ENCODE peak calls at places on chromosomes 1 and 21, in ten cellular contexts. One of them, this sample, is unnamed.

GRCh38 chr1:93028542-93028941 is 50.5 kb upstream of the MTF2 start:
- DNase-seq in colonic mucosa: no peak
- DNase-seq in fibroblast of lung: no peak
- DNase-seq in AG04450: no peak
- DNase-seq in psoas muscle: no peak
- DNase-seq in tibial artery: no peak
- DNase-seq in ovary: no peak
- DNase-seq in A549: no peak
- DNase-seq in HCT116: no peak
- DNase-seq in kidney epithelial cell: no peak
- DNase-seq in this sample: no peak

GRCh38 chr21:29938968-29939858 is 583 bp downstream of the GRIK1 start:
- DNase-seq in colonic mucosa: no peak
- DNase-seq in HCT116: no peak
- DNase-seq in kidney epithelial cell: no peak
- DNase-seq in AG04450: no peak
- DNase-seq in A549: no peak
- DNase-seq in ovary: no peak
- DNase-seq in tibial artery: no peak
- DNase-seq in psoas muscle: no peak
- DNase-seq in fibroblast of lung: peak; percentile 9
- DNase-seq in this sample: no peak

GRCh38 chr1:113072141-113072756 is 749 bp upstream of the LRIG2 start:
- DNase-seq in psoas muscle: no peak
- DNase-seq in A549: no peak
- DNase-seq in HCT116: no peak
- DNase-seq in ovary: no peak
- DNase-seq in kidney epithelial cell: no peak
- DNase-seq in tibial artery: no peak
- DNase-seq in fibroblast of lung: no peak
- DNase-seq in colonic mucosa: no peak
- DNase-seq in AG04450: no peak
- DNase-seq in this sample: no peak

GRCh38 chr1:15332952-15333715 is 76.6 kb upstream of the EFHD2 start:
- DNase-seq in A549: no peak
- DNase-seq in HCT116: no peak
- DNase-seq in colonic mucosa: no peak
- DNase-seq in ovary: no peak
- DNase-seq in kidney epithelial cell: no peak
- DNase-seq in psoas muscle: no peak
- DNase-seq in AG04450: no peak
- DNase-seq in fibroblast of lung: no peak
- DNase-seq in tibial artery: no peak
- DNase-seq in this sample: no peak

GRCh38 chr21:45599146-45599581 is 44.4 kb upstream of the PCBP3 start:
- DNase-seq in ovary: peak; percentile 21
- DNase-seq in kidney epithelial cell: no peak
- DNase-seq in tibial artery: peak; percentile 49
- DNase-seq in HCT116: no peak
- DNase-seq in AG04450: no peak
- DNase-seq in A549: no peak
- DNase-seq in psoas muscle: no peak
- DNase-seq in colonic mucosa: no peak
- DNase-seq in fibroblast of lung: no peak
- DNase-seq in this sample: no peak

GRCh38 chr1:36112823-36113222 is 12.2 kb downstream of the COL8A2 start:
- DNase-seq in tibial artery: no peak
- DNase-seq in HCT116: no peak
- DNase-seq in kidney epithelial cell: no peak
- DNase-seq in psoas muscle: no peak
- DNase-seq in AG04450: no peak
- DNase-seq in ovary: no peak
- DNase-seq in fibroblast of lung: no peak
- DNase-seq in A549: no peak
- DNase-seq in colonic mucosa: no peak
- DNase-seq in this sample: no peak

GRCh38 chr1:108791790-108792189 is 45.3 kb downstream of the STXBP3 start:
- DNase-seq in A549: no peak
- DNase-seq in colonic mucosa: no peak
- DNase-seq in kidney epithelial cell: no peak
- DNase-seq in psoas muscle: no peak
- DNase-seq in tibial artery: no peak
- DNase-seq in HCT116: no peak
- DNase-seq in ovary: no peak
- DNase-seq in AG04450: no peak
- DNase-seq in fibroblast of lung: no peak
- DNase-seq in this sample: no peak

GRCh38 chr1:153608742-153609584 is 4.0 kb downstream of the S100A16 start:
- DNase-seq in psoas muscle: peak; percentile 87
- DNase-seq in tibial artery: peak; percentile 82
- DNase-seq in ovary: peak; percentile 80
- DNase-seq in AG04450: no peak
- DNase-seq in A549: peak; percentile 88
- DNase-seq in colonic mucosa: peak; percentile 94
- DNase-seq in fibroblast of lung: peak; percentile 95
- DNase-seq in HCT116: peak; percentile 90
- DNase-seq in kidney epithelial cell: peak; percentile 86
- DNase-seq in this sample: peak; percentile 97

GRCh38 chr1:54493608-54494007 is 54.4 kb upstream of the ACOT11 start:
- DNase-seq in kidney epithelial cell: no peak
- DNase-seq in colonic mucosa: no peak
- DNase-seq in ovary: no peak
- DNase-seq in AG04450: no peak
- DNase-seq in psoas muscle: no peak
- DNase-seq in tibial artery: no peak
- DNase-seq in fibroblast of lung: no peak
- DNase-seq in HCT116: no peak
- DNase-seq in A549: no peak
- DNase-seq in this sample: no peak

GRCh38 chr1:195898924-195899323 is 709.3 kb downstream of the KCNT2 start:
- DNase-seq in ovary: no peak
- DNase-seq in HCT116: no peak
- DNase-seq in AG04450: no peak
- DNase-seq in tibial artery: no peak
- DNase-seq in fibroblast of lung: no peak
- DNase-seq in A549: no peak
- DNase-seq in colonic mucosa: no peak
- DNase-seq in kidney epithelial cell: no peak
- DNase-seq in psoas muscle: no peak
- DNase-seq in this sample: no peak

GRCh38 chr1:87778896-87779295 is 450.2 kb downstream of the LMO4 start:
- DNase-seq in colonic mucosa: no peak
- DNase-seq in tibial artery: no peak
- DNase-seq in A549: no peak
- DNase-seq in ovary: no peak
- DNase-seq in AG04450: no peak
- DNase-seq in fibroblast of lung: peak; percentile 95
- DNase-seq in kidney epithelial cell: peak; percentile 7
- DNase-seq in HCT116: no peak
- DNase-seq in psoas muscle: no peak
- DNase-seq in this sample: peak; percentile 44

GRCh38 chr1:193448682-193449461 is 262.5 kb upstream of the B3GALT2 start:
- DNase-seq in ovary: no peak
- DNase-seq in A549: no peak
- DNase-seq in colonic mucosa: no peak
- DNase-seq in tibial artery: no peak
- DNase-seq in psoas muscle: no peak
- DNase-seq in HCT116: no peak
- DNase-seq in kidney epithelial cell: no peak
- DNase-seq in fibroblast of lung: no peak
- DNase-seq in AG04450: no peak
- DNase-seq in this sample: no peak

GRCh38 chr1:85454214-85454613 is 10.7 kb downstream of the DDAH1 start:
- DNase-seq in ovary: no peak
- DNase-seq in A549: no peak
- DNase-seq in tibial artery: no peak
- DNase-seq in AG04450: no peak
- DNase-seq in fibroblast of lung: no peak
- DNase-seq in HCT116: no peak
- DNase-seq in psoas muscle: no peak
- DNase-seq in colonic mucosa: no peak
- DNase-seq in kidney epithelial cell: no peak
- DNase-seq in this sample: peak; percentile 16

GRCh38 chr1:241325441-241325840 is 31.6 kb downstream of the RGS7 start:
- DNase-seq in ovary: no peak
- DNase-seq in A549: no peak
- DNase-seq in HCT116: no peak
- DNase-seq in fibroblast of lung: no peak
- DNase-seq in kidney epithelial cell: no peak
- DNase-seq in AG04450: no peak
- DNase-seq in tibial artery: no peak
- DNase-seq in psoas muscle: no peak
- DNase-seq in colonic mucosa: no peak
- DNase-seq in this sample: no peak

GRCh38 chr1:171583581-171584194 is 38.4 kb upstream of the MYOCOS start:
- DNase-seq in ovary: no peak
- DNase-seq in AG04450: no peak
- DNase-seq in tibial artery: no peak
- DNase-seq in HCT116: no peak
- DNase-seq in colonic mucosa: no peak
- DNase-seq in psoas muscle: no peak
- DNase-seq in kidney epithelial cell: no peak
- DNase-seq in A549: no peak
- DNase-seq in fibroblast of lung: peak; percentile 6
- DNase-seq in this sample: peak; percentile 11

GRCh38 chr1:160637821-160638539 is 8.9 kb downstream of the SLAMF1 start:
- DNase-seq in HCT116: no peak
- DNase-seq in ovary: no peak
- DNase-seq in tibial artery: no peak
- DNase-seq in colonic mucosa: no peak
- DNase-seq in A549: no peak
- DNase-seq in AG04450: no peak
- DNase-seq in psoas muscle: no peak
- DNase-seq in kidney epithelial cell: no peak
- DNase-seq in fibroblast of lung: peak; percentile 2
- DNase-seq in this sample: peak; percentile 43

GRCh38 chr1:115679141-115679611 is 37.4 kb downstream of the VANGL1 start:
- DNase-seq in fibroblast of lung: peak; percentile 78
- DNase-seq in tibial artery: peak; percentile 91
- DNase-seq in colonic mucosa: no peak
- DNase-seq in HCT116: no peak
- DNase-seq in kidney epithelial cell: no peak
- DNase-seq in A549: no peak
- DNase-seq in ovary: peak; percentile 73
- DNase-seq in psoas muscle: peak; percentile 50
- DNase-seq in AG04450: peak; percentile 30
- DNase-seq in this sample: peak; percentile 70

GRCh38 chr1:186871784-186872183 is 43.0 kb downstream of the PLA2G4A start:
- DNase-seq in colonic mucosa: no peak
- DNase-seq in psoas muscle: no peak
- DNase-seq in tibial artery: no peak
- DNase-seq in A549: no peak
- DNase-seq in ovary: no peak
- DNase-seq in HCT116: no peak
- DNase-seq in AG04450: no peak
- DNase-seq in kidney epithelial cell: no peak
- DNase-seq in fibroblast of lung: no peak
- DNase-seq in this sample: no peak

GRCh38 chr1:215637041-215637573 is 70.0 kb downstream of the KCTD3 start:
- DNase-seq in kidney epithelial cell: no peak
- DNase-seq in colonic mucosa: peak; percentile 45
- DNase-seq in A549: no peak
- DNase-seq in ovary: peak; percentile 45
- DNase-seq in psoas muscle: peak; percentile 35
- DNase-seq in AG04450: peak; percentile 79
- DNase-seq in HCT116: no peak
- DNase-seq in fibroblast of lung: peak; percentile 89
- DNase-seq in tibial artery: peak; percentile 85
- DNase-seq in this sample: peak; percentile 55
- H3K4me3 ChIP-seq in kidney epithelial cell: no peak overlapping the region
- H3K4me3 ChIP-seq in colonic mucosa: no peak overlapping the region
- H3K4me3 ChIP-seq in A549: no peak overlapping the region
- H3K4me3 ChIP-seq in ovary: no peak overlapping the region
- H3K4me3 ChIP-seq in psoas muscle: no peak overlapping the region
- H3K4me3 ChIP-seq in AG04450: peak overlapping the region; percentile 18
- H3K4me3 ChIP-seq in HCT116: no peak overlapping the region
- H3K4me3 ChIP-seq in fibroblast of lung: no peak overlapping the region
- H3K4me3 ChIP-seq in tibial artery: peak overlapping the region; percentile 29
- H3K4me3 ChIP-seq in this sample: no peak overlapping the region

DNA sequence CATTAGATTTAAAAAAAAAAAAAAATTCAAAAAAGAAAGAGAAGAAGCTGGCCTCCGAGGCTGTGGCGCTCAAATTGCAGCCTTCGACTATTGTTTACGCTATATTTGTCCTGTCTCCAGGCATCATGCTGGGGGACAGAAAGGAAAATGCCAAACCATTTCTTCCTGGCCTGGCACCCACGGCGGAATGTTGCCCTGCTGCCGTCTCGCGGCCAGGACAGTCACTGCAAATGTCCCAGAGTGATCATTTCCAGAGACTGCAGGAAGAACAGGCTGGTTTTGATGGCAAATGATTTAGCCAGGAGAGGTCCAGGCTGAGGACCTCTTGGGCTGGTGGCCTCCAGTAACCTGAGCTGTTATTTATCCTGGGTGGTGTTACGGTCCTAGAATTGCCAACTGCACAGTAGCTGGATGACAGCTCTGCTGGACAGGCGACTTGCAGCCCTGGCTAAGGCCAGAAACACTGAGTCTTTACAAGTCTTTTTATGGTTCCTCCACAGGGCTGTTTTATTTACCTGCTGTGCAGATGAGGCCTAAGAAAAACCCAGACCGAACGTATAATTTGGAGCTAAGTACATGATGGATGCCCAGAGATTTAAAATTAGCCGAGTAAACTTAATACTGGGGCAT is 30.2 kb upstream of the LRRC38 start:
- DNase-seq in tibial artery: no peak
- DNase-seq in ovary: peak; percentile 65
- DNase-seq in colonic mucosa: no peak
- DNase-seq in A549: peak; percentile 20
- DNase-seq in HCT116: peak; percentile 42
- DNase-seq in AG04450: no peak
- DNase-seq in psoas muscle: peak; percentile 70
- DNase-seq in fibroblast of lung: peak; percentile 3
- DNase-seq in kidney epithelial cell: no peak
- DNase-seq in this sample: peak; percentile 29
- TF ChIP-seq CTCF in tibial artery: peak; percentile 20
- TF ChIP-seq CTCF in ovary: no peak
- TF ChIP-seq CTCF in colonic mucosa: peak; percentile 21
- TF ChIP-seq CTCF in A549: no peak
- TF ChIP-seq CTCF in HCT116: peak; percentile 71
- TF ChIP-seq CTCF in AG04450: no peak
- TF ChIP-seq CTCF in psoas muscle: peak; percentile 67
- TF ChIP-seq CTCF in fibroblast of lung: peak; percentile 27
- TF ChIP-seq CTCF in kidney epithelial cell: peak; percentile 68
- TF ChIP-seq CTCF in this sample: peak; percentile 48

GRCh38 chr21:41926807-41927171 is 27.0 kb downstream of the C2CD2 start:
- DNase-seq in kidney epithelial cell: no peak
- DNase-seq in HCT116: no peak
- DNase-seq in fibroblast of lung: no peak
- DNase-seq in AG04450: no peak
- DNase-seq in ovary: no peak
- DNase-seq in psoas muscle: no peak
- DNase-seq in colonic mucosa: no peak
- DNase-seq in A549: no peak
- DNase-seq in tibial artery: no peak
- DNase-seq in this sample: no peak
- H3K4me3 ChIP-seq in kidney epithelial cell: no peak overlapping the region
- H3K4me3 ChIP-seq in HCT116: no peak overlapping the region
- H3K4me3 ChIP-seq in fibroblast of lung: peak overlapping the region; percentile 39
- H3K4me3 ChIP-seq in AG04450: peak overlapping the region; percentile 51
- H3K4me3 ChIP-seq in ovary: peak overlapping the region; percentile 35
- H3K4me3 ChIP-seq in psoas muscle: peak overlapping the region; percentile 55
- H3K4me3 ChIP-seq in colonic mucosa: no peak overlapping the region
- H3K4me3 ChIP-seq in A549: no peak overlapping the region
- H3K4me3 ChIP-seq in tibial artery: peak overlapping the region; percentile 24
- H3K4me3 ChIP-seq in this sample: peak overlapping the region; percentile 19

GRCh38 chr1:162873671-162874666 is 13.0 kb upstream of the CCDC190 start:
- DNase-seq in A549: peak; percentile 4
- DNase-seq in fibroblast of lung: peak; percentile 96
- DNase-seq in AG04450: peak; percentile 43
- DNase-seq in tibial artery: no peak
- DNase-seq in kidney epithelial cell: no peak
- DNase-seq in ovary: no peak
- DNase-seq in HCT116: no peak
- DNase-seq in psoas muscle: no peak
- DNase-seq in colonic mucosa: no peak
- DNase-seq in this sample: peak; percentile 84
- TF ChIP-seq CTCF in A549: no peak
- TF ChIP-seq CTCF in fibroblast of lung: peak; percentile 52
- TF ChIP-seq CTCF in AG04450: peak; percentile 45
- TF ChIP-seq CTCF in tibial artery: peak; percentile 24
- TF ChIP-seq CTCF in kidney epithelial cell: peak; percentile 23
- TF ChIP-seq CTCF in ovary: no peak
- TF ChIP-seq CTCF in HCT116: no peak
- TF ChIP-seq CTCF in psoas muscle: no peak
- TF ChIP-seq CTCF in colonic mucosa: no peak
- TF ChIP-seq CTCF in this sample: peak; percentile 54